ENCODE peak calls at places on chromosomes 1 and 21, in seven cellular contexts. F is effector memory CD4-positive, alpha-beta T cell; T is psoas muscle; C is DND-41; S is CD8-positive, alpha-beta memory T cell; U is aorta; V is tibial nerve. G is an unnamed sample. For H3K4me1 and H3K9me3, the result is how much of the 10 kb centered on the place peaks cover.

GRCh38 chr21:44920694-44921604 is at the start of gene ITGB2:
- DNase-seq in F (peak), T (peak), C (peak), S (peak), U (peak), V (no peak), G (no peak)

GRCh38 chr1:117959364-117959763 is 29.8 kb downstream of the WDR3 start:
- DNase-seq in F (no peak), T (no peak), C (no peak), S (no peak), U (no peak), V (no peak), G (no peak)

GRCh38 chr21:16536661-16537359 is 807.0 kb downstream of the USP25 start:
- DNase-seq in F (no peak), T (no peak), C (no peak), S (no peak), U (no peak), V (no peak), G (no peak)

GRCh38 chr1:60984066-60984799 is 98.1 kb upstream of the NFIA start:
- DNase-seq in F (no peak), T (peak), C (no peak), S (no peak), U (peak), V (peak), G (no peak)

GRCh38 chr1:240465531-240465940 is 146.4 kb downstream of the GREM2 start:
- DNase-seq in F (no peak), T (no peak), C (no peak), S (no peak), U (no peak), V (no peak), G (no peak)

GRCh38 chr1:47388548-47389238 is 27.4 kb upstream of the FOXE3 start:
- DNase-seq in F (no peak), T (peak), C (peak), S (peak), U (peak), V (peak), G (peak)

GRCh38 chr1:106861110-106861509 is 195.4 kb upstream of the PRMT6 start:
- DNase-seq in F (no peak), T (no peak), C (no peak), S (no peak), U (no peak), V (no peak), G (no peak)

GRCh38 chr1:232452137-232452536 is 177.8 kb downstream of the SIPA1L2 start:
- DNase-seq in F (no peak), T (no peak), C (peak), S (no peak), U (no peak), V (no peak), G (no peak)

GRCh38 chr1:172185206-172185605 is 235.3 kb upstream of the C1orf105 start:
- DNase-seq in F (no peak), T (no peak), C (no peak), S (no peak), U (no peak), V (no peak), G (no peak)

GRCh38 chr1:22452401-22452963 is 831 bp downstream of the ZBTB40 start:
- DNase-seq in F (no peak), T (peak), C (peak), S (no peak), U (no peak), V (no peak), G (peak)

GRCh38 chr1:181112071-181112929 is 23.8 kb downstream of the IER5 start:
- DNase-seq in F (no peak), T (peak), C (no peak), S (no peak), U (peak), V (peak), G (no peak)

GRCh38 chr1:32321712-32322291 is 14.2 kb downstream of the MARCKSL1 start:
- DNase-seq in F (no peak), T (no peak), C (peak), S (peak), U (no peak), V (no peak), G (no peak)

GRCh38 chr1:90709535-90709934 is 7.6 kb downstream of the BARHL2 start:
- DNase-seq in F (no peak), T (no peak), C (no peak), S (no peak), U (no peak), V (no peak), G (no peak)

GRCh38 chr1:45535988-45536766 is 14.4 kb upstream of the AKR1A1 start:
- DNase-seq in F (no peak), T (no peak), C (no peak), S (no peak), U (no peak), V (no peak), G (no peak)

GRCh38 chr21:32174819-32175218 is 104.0 kb downstream of the MIS18A start:
- DNase-seq in F (no peak), T (no peak), C (no peak), S (no peak), U (no peak), V (no peak), G (no peak)

GRCh38 chr1:198497326-198498220 is 42.9 kb downstream of the ATP6V1G3 start:
- DNase-seq in F (no peak), T (no peak), C (no peak), S (no peak), U (no peak), V (no peak), G (no peak)

GRCh38 chr1:231170875-231171274 is 9.0 kb downstream of the TRIM67 start:
- DNase-seq in F (no peak), T (no peak), C (no peak), S (no peak), U (no peak), V (no peak), G (no peak)

GRCh38 chr1:181021811-181022434 is 747 bp downstream of the STX6 start:
- DNase-seq in F (peak), T (peak), C (peak), S (peak), U (peak), V (peak), G (peak)

GRCh38 chr1:201742476-201742875 is 86.5 kb upstream of the IPO9 start:
- DNase-seq in F (no peak), T (peak), C (no peak), S (no peak), U (no peak), V (no peak), G (no peak)
- H3K4me1 ChIP-seq in F (under half), T (under half), C (under half), S (under half), U (under half), V (under half), G (under half)

DNA sequence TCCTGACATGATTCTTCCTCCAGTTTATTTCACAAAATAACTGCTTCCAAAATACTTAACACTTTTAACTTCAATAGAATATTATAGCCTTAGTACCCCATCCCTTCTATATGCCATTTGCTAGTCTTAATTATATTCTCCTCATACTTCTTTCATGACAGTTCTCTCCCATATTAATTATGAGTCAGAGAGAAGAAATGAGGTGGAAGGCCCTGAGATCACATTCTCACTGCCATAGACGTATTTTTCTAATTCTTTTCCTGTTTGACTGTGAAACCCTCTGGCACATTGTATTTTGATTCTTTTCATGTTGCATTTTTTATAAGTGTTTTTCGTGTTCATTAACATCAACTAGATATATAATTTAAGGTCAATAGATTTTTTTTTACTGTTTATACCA is 88.4 kb downstream of the GTF2B start:
- DNase-seq in F (no peak), T (no peak), C (no peak), S (no peak), U (no peak), V (no peak), G (no peak)
- H3K9me3 ChIP-seq in F (under half), T (under half), C (under half), S (under half), U (under half), V (under half), G (under half)

GRCh38 chr1:1340185-1340584 is 9.0 kb downstream of the DVL1 start:
- DNase-seq in F (no peak), T (no peak), C (no peak), S (no peak), U (no peak), V (no peak), G (no peak)

GRCh38 chr1:1336446-1336845 is 5.4 kb downstream of the TAS1R3 start:
- DNase-seq in F (no peak), T (no peak), C (no peak), S (no peak), U (no peak), V (no peak), G (no peak)

GRCh38 chr1:1337793-1338147 is 6.7 kb downstream of the TAS1R3 start:
- DNase-seq in F (no peak), T (no peak), C (peak), S (no peak), U (no peak), V (no peak), G (peak)

GRCh38 chr1:1336931-1337792 is 6.1 kb downstream of the TAS1R3 start:
- DNase-seq in F (no peak), T (no peak), C (no peak), S (no peak), U (no peak), V (no peak), G (no peak)

GRCh38 chr1:1338278-1338677 is 7.2 kb downstream of the TAS1R3 start:
- DNase-seq in F (no peak), T (no peak), C (no peak), S (no peak), U (no peak), V (no peak), G (no peak)
- H3K4me3 ChIP-seq in F (no peak), T (no peak), C (no peak), S (no peak), U (no peak), V (no peak), G (no peak)

GRCh38 chr1:21266119-21266774 is 24.0 kb downstream of the ECE1 start:
- DNase-seq in F (no peak), T (peak), C (no peak), S (no peak), U (no peak), V (no peak), G (no peak)
- H3K4me1 ChIP-seq in F (under half), T (under half), C (under half), S (under half), U (under half), V (under half), G (under half)

DNA sequence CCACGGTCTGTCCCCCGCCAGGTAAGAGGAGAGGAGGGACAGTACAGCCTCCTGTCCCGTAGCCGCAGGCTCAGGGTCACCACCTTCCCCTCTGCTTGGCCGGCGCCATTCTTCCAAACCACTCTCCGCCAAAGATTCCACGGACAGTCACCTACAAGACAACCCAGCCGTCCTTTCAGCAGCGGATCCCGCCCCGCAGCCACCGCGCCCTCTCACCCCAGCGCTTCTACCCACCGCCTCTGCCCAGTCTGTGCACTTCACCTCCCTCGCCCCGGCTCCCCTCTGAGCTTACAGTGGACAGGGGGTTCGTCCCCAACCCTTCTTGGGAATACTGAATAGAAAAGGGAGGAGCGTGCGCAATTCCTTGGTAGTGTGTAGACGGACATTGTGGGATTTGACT is 319.6 kb downstream of the FAM72C start:
- DNase-seq in F (no peak), T (no peak), C (no peak), S (no peak), U (no peak), V (no peak), G (no peak)
- H3K9me3 ChIP-seq in F (under half), T (under half), C (under half), S (under half), U (under half), V (under half), G (under half)